ENCODE peak calls at places on chromosomes 7 and 10, in six cellular contexts. K is right cardiac atrium, D is fibroblast of the conjunctiva, B is brain microvascular endothelial cell, W is M059J, I is T-helper 17 cell. A is an unnamed sample.

GRCh38 chr7:35019179-35019729 is 18.0 kb downstream of the DPY19L1 start:
- DNase-seq in K (no peak), D (no peak), B (no peak), W (no peak), I (no peak), A (no peak)

GRCh38 chr7:1062296-1063294 is 18.2 kb downstream of the GPR146 start:
- DNase-seq in K (peak; percentile 43), D (no peak), B (no peak), W (no peak), I (no peak), A (no peak)

GRCh38 chr7:45575501-45576248 is 1.5 kb downstream of the ADCY1 start:
- DNase-seq in K (peak; percentile 58), D (no peak), B (no peak), W (no peak), I (no peak), A (no peak)

GRCh38 chr10:68734349-68734748 is 13.3 kb downstream of the CCAR1 start:
- DNase-seq in K (no peak), D (no peak), B (no peak), W (no peak), I (no peak), A (no peak)

GRCh38 chr10:91935886-91936285 is 12.3 kb downstream of the BTAF1 start:
- DNase-seq in K (no peak), D (no peak), B (no peak), W (peak; percentile 15), I (no peak), A (no peak)

GRCh38 chr7:114631249-114631822 is 216.7 kb downstream of the FOXP2 start:
- DNase-seq in K (no peak), D (no peak), B (no peak), W (no peak), I (no peak), A (no peak)

GRCh38 chr10:9853405-9854010 is 1164.2 kb upstream of the CELF2 start:
- DNase-seq in K (peak; percentile 55), D (peak; percentile 1), B (no peak), W (no peak), I (no peak), A (no peak)

GRCh38 chr10:121753726-121754476 is 155.7 kb upstream of the FGFR2 start:
- DNase-seq in K (no peak), D (peak; percentile 53), B (peak; percentile 66), W (peak; percentile 88), I (no peak), A (peak; percentile 17)

GRCh38 chr7:102728-103127 is 89.6 kb upstream of the FAM20C start:
- DNase-seq in K (peak; percentile 37), D (no peak), B (no peak), W (no peak), I (no peak), A (no peak)

GRCh38 chr10:77698267-77698932 is 60.8 kb upstream of the KCNMA1 start:
- DNase-seq in K (no peak), D (no peak), B (no peak), W (no peak), I (no peak), A (no peak)